ENCODE peak calls at places on chromosome 10, in nine cellular contexts. One of them, this sample, is unnamed.

GRCh38 chr10:119113805-119114732 is 10.2 kb downstream of the DENND10 start:
- DNase-seq in astrocyte of the spinal cord: peak
- DNase-seq in transverse colon: no peak
- DNase-seq in Calu3: no peak
- DNase-seq in lung: no peak
- DNase-seq in fibroblast of lung: peak
- DNase-seq in left ventricle myocardium inferior: no peak
- DNase-seq in body of pancreas: peak
- DNase-seq in bronchial epithelial cell: peak
- DNase-seq in this sample: no peak

GRCh38 chr10:94235470-94235869 is 127.3 kb downstream of the NOC3L start:
- DNase-seq in lung: no peak
- DNase-seq in Calu3: no peak
- DNase-seq in transverse colon: no peak
- DNase-seq in left ventricle myocardium inferior: no peak
- DNase-seq in fibroblast of lung: no peak
- DNase-seq in body of pancreas: no peak
- DNase-seq in astrocyte of the spinal cord: peak
- DNase-seq in bronchial epithelial cell: no peak
- DNase-seq in this sample: no peak

GRCh38 chr10:10396601-10397000 is 621.1 kb upstream of the CELF2 start:
- DNase-seq in astrocyte of the spinal cord: no peak
- DNase-seq in left ventricle myocardium inferior: no peak
- DNase-seq in fibroblast of lung: peak
- DNase-seq in transverse colon: no peak
- DNase-seq in lung: no peak
- DNase-seq in body of pancreas: no peak
- DNase-seq in Calu3: no peak
- DNase-seq in bronchial epithelial cell: no peak
- DNase-seq in this sample: no peak

GRCh38 chr10:80596391-80597257 is 58.9 kb downstream of the SH2D4B start:
- DNase-seq in bronchial epithelial cell: peak
- DNase-seq in transverse colon: peak
- DNase-seq in fibroblast of lung: peak
- DNase-seq in lung: no peak
- DNase-seq in Calu3: peak
- DNase-seq in body of pancreas: peak
- DNase-seq in left ventricle myocardium inferior: no peak
- DNase-seq in astrocyte of the spinal cord: peak
- DNase-seq in this sample: no peak

GRCh38 chr10:121994429-121994881 is 5.5 kb downstream of the TACC2 start:
- DNase-seq in body of pancreas: peak
- DNase-seq in left ventricle myocardium inferior: peak
- DNase-seq in astrocyte of the spinal cord: no peak
- DNase-seq in fibroblast of lung: peak
- DNase-seq in transverse colon: peak
- DNase-seq in lung: no peak
- DNase-seq in Calu3: peak
- DNase-seq in bronchial epithelial cell: peak
- DNase-seq in this sample: no peak

GRCh38 chr10:131670341-131670740 is 230.5 kb upstream of the PPP2R2D start:
- DNase-seq in fibroblast of lung: no peak
- DNase-seq in bronchial epithelial cell: no peak
- DNase-seq in left ventricle myocardium inferior: no peak
- DNase-seq in astrocyte of the spinal cord: no peak
- DNase-seq in transverse colon: no peak
- DNase-seq in body of pancreas: no peak
- DNase-seq in lung: no peak
- DNase-seq in Calu3: no peak
- DNase-seq in this sample: no peak

GRCh38 chr10:26384600-26384999 is 53.5 kb upstream of the APBB1IP start:
- DNase-seq in fibroblast of lung: no peak
- DNase-seq in Calu3: no peak
- DNase-seq in transverse colon: no peak
- DNase-seq in lung: no peak
- DNase-seq in astrocyte of the spinal cord: no peak
- DNase-seq in body of pancreas: no peak
- DNase-seq in bronchial epithelial cell: no peak
- DNase-seq in left ventricle myocardium inferior: no peak
- DNase-seq in this sample: no peak

GRCh38 chr10:110067960-110068770 is 60.4 kb downstream of the ADD3 start:
- DNase-seq in left ventricle myocardium inferior: peak
- DNase-seq in Calu3: peak
- DNase-seq in body of pancreas: peak
- DNase-seq in fibroblast of lung: peak
- DNase-seq in transverse colon: no peak
- DNase-seq in bronchial epithelial cell: no peak
- DNase-seq in lung: no peak
- DNase-seq in astrocyte of the spinal cord: no peak
- DNase-seq in this sample: no peak

GRCh38 chr10:37700886-37701780 is 156.3 kb downstream of the ZNF248 start:
- DNase-seq in left ventricle myocardium inferior: no peak
- DNase-seq in body of pancreas: no peak
- DNase-seq in astrocyte of the spinal cord: no peak
- DNase-seq in fibroblast of lung: no peak
- DNase-seq in bronchial epithelial cell: no peak
- DNase-seq in lung: no peak
- DNase-seq in transverse colon: no peak
- DNase-seq in Calu3: no peak
- DNase-seq in this sample: no peak

GRCh38 chr10:23373156-23373555 is 28.6 kb upstream of the C10orf67 start:
- DNase-seq in astrocyte of the spinal cord: no peak
- DNase-seq in lung: no peak
- DNase-seq in bronchial epithelial cell: peak
- DNase-seq in body of pancreas: no peak
- DNase-seq in fibroblast of lung: no peak
- DNase-seq in transverse colon: no peak
- DNase-seq in left ventricle myocardium inferior: no peak
- DNase-seq in Calu3: no peak
- DNase-seq in this sample: no peak

DNA sequence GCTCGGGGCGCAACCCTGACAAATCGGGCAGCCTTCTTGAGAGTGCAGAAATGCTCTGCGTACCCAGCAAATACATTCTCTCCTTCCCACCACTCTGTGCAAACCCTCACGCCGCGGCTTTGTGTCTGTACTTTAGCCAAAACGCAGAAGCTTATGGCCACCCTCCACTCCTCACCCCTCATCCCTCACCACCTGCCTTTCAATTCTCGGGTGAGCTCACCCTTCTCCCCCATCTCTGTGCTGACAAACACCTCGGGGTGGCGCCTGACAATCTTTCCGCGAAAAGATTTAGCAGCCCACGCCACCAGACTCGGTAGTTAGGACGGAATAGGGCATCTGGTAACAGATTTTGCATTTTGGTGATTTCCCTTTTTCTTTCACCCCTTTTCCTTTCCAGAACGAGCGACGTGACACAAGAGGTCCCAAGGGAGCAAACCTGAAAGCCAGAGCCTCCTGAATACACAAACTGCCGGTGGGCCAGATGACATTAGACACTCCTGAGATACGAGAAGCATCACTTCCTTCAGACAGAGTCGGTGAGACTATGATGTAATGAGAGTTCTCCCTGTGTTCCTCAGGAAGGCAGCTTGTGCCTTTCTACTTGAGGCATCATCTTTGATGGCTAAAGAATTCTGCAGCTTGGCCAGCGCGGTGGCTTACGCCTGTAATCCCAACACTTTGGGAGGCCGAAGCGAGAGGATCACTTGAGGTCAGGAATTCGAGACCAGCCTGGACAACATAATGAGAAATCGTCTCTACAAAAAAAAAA is 663 bp upstream of the ATAD1 start:
- DNase-seq in fibroblast of lung: peak
- DNase-seq in astrocyte of the spinal cord: peak
- DNase-seq in left ventricle myocardium inferior: peak
- DNase-seq in Calu3: peak
- DNase-seq in bronchial epithelial cell: peak
- DNase-seq in body of pancreas: peak
- DNase-seq in transverse colon: peak
- DNase-seq in lung: peak
- DNase-seq in this sample: no peak
- TF ChIP-seq CTCF in fibroblast of lung: no peak
- TF ChIP-seq CTCF in astrocyte of the spinal cord: no peak
- TF ChIP-seq CTCF in left ventricle myocardium inferior: no peak
- TF ChIP-seq CTCF in Calu3: no peak
- TF ChIP-seq CTCF in bronchial epithelial cell: peak
- TF ChIP-seq CTCF in body of pancreas: no peak
- TF ChIP-seq CTCF in transverse colon: no peak
- TF ChIP-seq CTCF in lung: no peak
- TF ChIP-seq CTCF in this sample: no peak

DNA sequence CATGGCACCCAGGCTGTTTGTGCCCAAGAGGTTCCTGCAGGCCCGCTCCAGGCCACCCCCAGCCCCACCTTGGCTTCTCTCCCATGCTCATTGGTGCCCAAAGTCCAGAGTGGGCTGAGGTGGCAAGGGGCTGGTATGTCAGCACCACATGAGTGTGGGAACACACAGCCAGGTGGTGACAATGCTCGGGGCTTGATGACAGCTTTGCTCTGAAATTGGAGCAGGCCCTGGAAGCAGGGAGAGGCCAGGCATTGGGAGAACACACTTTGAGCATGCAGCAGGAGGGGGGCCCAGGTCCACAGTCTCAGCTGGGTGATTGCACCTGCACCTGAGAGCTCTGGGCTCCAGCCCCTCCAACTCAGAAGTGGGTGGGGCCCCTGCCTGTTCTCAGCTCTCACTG is 848.3 kb downstream of the PCDH15 start:
- DNase-seq in lung: no peak
- DNase-seq in fibroblast of lung: no peak
- DNase-seq in left ventricle myocardium inferior: no peak
- DNase-seq in bronchial epithelial cell: no peak
- DNase-seq in astrocyte of the spinal cord: no peak
- DNase-seq in Calu3: no peak
- DNase-seq in body of pancreas: no peak
- DNase-seq in transverse colon: no peak
- DNase-seq in this sample: no peak
- TF ChIP-seq CTCF in lung: no peak
- TF ChIP-seq CTCF in fibroblast of lung: no peak
- TF ChIP-seq CTCF in left ventricle myocardium inferior: no peak
- TF ChIP-seq CTCF in bronchial epithelial cell: no peak
- TF ChIP-seq CTCF in astrocyte of the spinal cord: no peak
- TF ChIP-seq CTCF in Calu3: no peak
- TF ChIP-seq CTCF in body of pancreas: no peak
- TF ChIP-seq CTCF in transverse colon: no peak
- TF ChIP-seq CTCF in this sample: no peak

DNA sequence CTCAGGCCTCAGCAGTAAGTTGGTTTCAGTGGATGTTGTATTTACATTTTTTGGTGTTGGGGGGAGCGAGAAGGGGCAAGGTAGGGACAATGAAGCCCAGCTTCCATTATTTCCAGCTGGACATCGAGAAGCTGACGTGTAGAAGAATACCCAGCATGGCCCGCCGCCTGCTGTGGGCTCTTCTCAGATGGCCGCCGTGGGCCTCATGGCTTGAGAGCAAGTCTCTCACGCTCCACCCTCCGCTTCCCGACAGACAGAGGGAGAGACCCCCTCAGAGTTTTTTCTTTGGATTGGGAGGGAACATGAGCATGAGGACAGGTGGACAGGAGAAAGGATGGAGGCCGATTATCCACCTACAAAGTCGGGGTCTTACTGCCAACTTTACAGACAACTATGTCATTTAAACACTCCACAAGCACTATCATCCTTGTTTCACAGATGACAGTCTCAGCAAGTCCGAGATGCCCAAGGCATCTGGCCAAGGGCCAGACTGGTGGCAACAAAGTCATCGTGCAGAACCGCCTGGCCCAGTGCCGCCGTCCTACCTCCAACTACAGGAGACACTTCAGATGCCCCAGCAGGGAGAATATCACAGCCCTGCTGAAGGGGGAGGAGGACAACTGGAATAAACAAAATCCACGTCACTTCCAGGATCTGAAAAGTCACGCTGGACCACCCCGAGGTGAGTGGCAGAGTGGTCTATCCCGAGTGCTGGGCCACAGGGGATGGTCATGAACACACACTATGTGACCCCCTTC is 195.9 kb downstream of the DIP2C start:
- DNase-seq in fibroblast of lung: no peak
- DNase-seq in body of pancreas: no peak
- DNase-seq in left ventricle myocardium inferior: no peak
- DNase-seq in lung: no peak
- DNase-seq in astrocyte of the spinal cord: no peak
- DNase-seq in Calu3: no peak
- DNase-seq in bronchial epithelial cell: no peak
- DNase-seq in transverse colon: no peak
- DNase-seq in this sample: no peak
- TF ChIP-seq CTCF in fibroblast of lung: no peak
- TF ChIP-seq CTCF in body of pancreas: no peak
- TF ChIP-seq CTCF in left ventricle myocardium inferior: no peak
- TF ChIP-seq CTCF in lung: no peak
- TF ChIP-seq CTCF in astrocyte of the spinal cord: no peak
- TF ChIP-seq CTCF in Calu3: no peak
- TF ChIP-seq CTCF in bronchial epithelial cell: no peak
- TF ChIP-seq CTCF in transverse colon: no peak
- TF ChIP-seq CTCF in this sample: no peak

GRCh38 chr10:95601116-95601719 is 40.0 kb upstream of the SORBS1 start:
- DNase-seq in astrocyte of the spinal cord: peak
- DNase-seq in fibroblast of lung: peak
- DNase-seq in transverse colon: peak
- DNase-seq in body of pancreas: peak
- DNase-seq in bronchial epithelial cell: peak
- DNase-seq in lung: peak
- DNase-seq in left ventricle myocardium inferior: peak
- DNase-seq in Calu3: peak
- DNase-seq in this sample: peak
- TF ChIP-seq CTCF in astrocyte of the spinal cord: peak
- TF ChIP-seq CTCF in fibroblast of lung: peak
- TF ChIP-seq CTCF in transverse colon: peak
- TF ChIP-seq CTCF in body of pancreas: peak
- TF ChIP-seq CTCF in bronchial epithelial cell: peak
- TF ChIP-seq CTCF in lung: peak
- TF ChIP-seq CTCF in left ventricle myocardium inferior: peak
- TF ChIP-seq CTCF in Calu3: peak
- TF ChIP-seq CTCF in this sample: peak

GRCh38 chr10:61465216-61465496 is 12.0 kb upstream of the TMEM26 start:
- DNase-seq in transverse colon: no peak
- DNase-seq in Calu3: no peak
- DNase-seq in body of pancreas: no peak
- DNase-seq in fibroblast of lung: no peak
- DNase-seq in left ventricle myocardium inferior: no peak
- DNase-seq in bronchial epithelial cell: no peak
- DNase-seq in lung: no peak
- DNase-seq in astrocyte of the spinal cord: no peak
- DNase-seq in this sample: no peak
- TF ChIP-seq CTCF in transverse colon: no peak
- TF ChIP-seq CTCF in Calu3: no peak
- TF ChIP-seq CTCF in body of pancreas: no peak
- TF ChIP-seq CTCF in fibroblast of lung: no peak
- TF ChIP-seq CTCF in left ventricle myocardium inferior: no peak
- TF ChIP-seq CTCF in bronchial epithelial cell: no peak
- TF ChIP-seq CTCF in lung: no peak
- TF ChIP-seq CTCF in astrocyte of the spinal cord: peak
- TF ChIP-seq CTCF in this sample: no peak

DNA sequence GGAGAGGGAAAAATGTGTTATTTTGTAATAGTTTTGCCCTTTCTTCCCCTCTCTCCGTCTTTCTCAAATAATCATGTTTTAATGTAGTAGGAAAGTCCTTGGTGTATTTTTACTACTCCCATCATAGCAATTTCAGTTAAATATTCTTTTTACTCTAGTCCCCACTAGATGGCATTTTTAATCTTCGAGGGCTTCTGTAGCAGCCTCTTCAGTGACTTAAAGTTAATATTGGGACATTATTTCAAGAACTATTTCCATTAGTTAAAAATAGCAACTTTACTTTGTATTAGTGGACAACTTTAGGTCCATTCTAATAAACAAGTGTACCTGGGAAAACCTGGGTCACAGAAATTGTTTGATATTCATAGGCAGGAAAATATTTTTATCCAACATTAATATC is 23.0 kb downstream of the EDRF1 start:
- DNase-seq in fibroblast of lung: peak
- DNase-seq in lung: no peak
- DNase-seq in transverse colon: no peak
- DNase-seq in body of pancreas: no peak
- DNase-seq in bronchial epithelial cell: peak
- DNase-seq in astrocyte of the spinal cord: peak
- DNase-seq in left ventricle myocardium inferior: no peak
- DNase-seq in Calu3: no peak
- DNase-seq in this sample: no peak
- TF ChIP-seq CTCF in fibroblast of lung: no peak
- TF ChIP-seq CTCF in lung: no peak
- TF ChIP-seq CTCF in transverse colon: no peak
- TF ChIP-seq CTCF in body of pancreas: no peak
- TF ChIP-seq CTCF in bronchial epithelial cell: no peak
- TF ChIP-seq CTCF in astrocyte of the spinal cord: peak
- TF ChIP-seq CTCF in left ventricle myocardium inferior: no peak
- TF ChIP-seq CTCF in Calu3: no peak
- TF ChIP-seq CTCF in this sample: peak